ENCODE peak calls at places on chromosomes 1 and 21, in five cellular contexts. D, O, H, U and F are unnamed samples.

GRCh38 chr21:27570306-27570868 is 603.5 kb upstream of the ADAMTS5 start:
- DNase-seq in O (no peak), U (no peak), D (no peak), H (no peak), F (peak)

GRCh38 chr1:212060632-212061472 is 25.3 kb downstream of the DTL start:
- DNase-seq in U (no peak), H (no peak), D (no peak), O (no peak), F (peak)

GRCh38 chr1:224357626-224358124 is 996 bp downstream of the CNIH4 start:
- DNase-seq in U (no peak), H (no peak), O (peak), D (no peak), F (peak)

GRCh38 chr1:29136463-29136915 is 12.8 kb upstream of the TMEM200B start:
- DNase-seq in O (no peak), H (no peak), U (no peak), D (no peak), F (peak)

GRCh38 chr1:11448375-11449085 is 30.4 kb upstream of the DISP3 start:
- DNase-seq in O (no peak), H (no peak), D (no peak), U (peak), F (peak)

GRCh38 chr1:59595774-59596173 is 219.0 kb upstream of the HOOK1 start:
- DNase-seq in U (no peak), O (no peak), D (no peak), H (no peak), F (peak)

GRCh38 chr1:12518956-12519707 is 98.9 kb downstream of the DHRS3 start:
- DNase-seq in U (no peak), H (no peak), O (no peak), D (no peak), F (peak)

GRCh38 chr1:109790735-109791494 is 27.2 kb upstream of the EPS8L3 start:
- DNase-seq in U (no peak), H (peak), O (peak), D (no peak), F (peak)

GRCh38 chr1:13617773-13618172 is 34.1 kb downstream of the PDPN start:
- DNase-seq in U (no peak), O (no peak), D (no peak), H (no peak), F (no peak)

GRCh38 chr1:80401757-80402156 is 1395.2 kb upstream of the ADGRL4 start:
- DNase-seq in U (no peak), D (no peak), O (no peak), H (no peak), F (no peak)

GRCh38 chr1:111515291-111516007 is 12.0 kb upstream of the ADORA3 start:
- DNase-seq in U (no peak), H (no peak), D (no peak), O (peak), F (peak)

GRCh38 chr1:101081496-101082282 is 56.1 kb upstream of the DPH5 start:
- DNase-seq in O (no peak), D (no peak), U (no peak), H (peak), F (no peak)

GRCh38 chr1:69535490-69535889 is 32.2 kb upstream of the LRRC7 start:
- DNase-seq in H (no peak), O (no peak), D (no peak), U (no peak), F (no peak)

GRCh38 chr1:64915381-64916274 is 50.7 kb downstream of the JAK1 start:
- DNase-seq in H (no peak), U (no peak), D (no peak), O (no peak), F (peak)

GRCh38 chr21:43193651-43194302 is 25.0 kb downstream of the CRYAA start:
- DNase-seq in U (no peak), D (no peak), O (no peak), H (no peak), F (peak)

GRCh38 chr21:36478207-36478701 is 1.7 kb downstream of the CLDN14 start:
- DNase-seq in D (no peak), O (no peak), U (no peak), H (no peak), F (peak)

GRCh38 chr1:48302652-48303051 is 80.1 kb downstream of the SLC5A9 start:
- DNase-seq in U (no peak), D (no peak), O (no peak), H (no peak), F (no peak)

GRCh38 chr1:228802386-228803221 is 67.3 kb downstream of the RHOU start:
- DNase-seq in D (no peak), U (no peak), O (no peak), H (no peak), F (peak)

GRCh38 chr21:45629046-45629981 is 14.2 kb upstream of the PCBP3 start:
- DNase-seq in O (no peak), D (no peak), U (no peak), H (no peak), F (no peak)

GRCh38 chr1:65792671-65793358 is at the start of gene PDE4B:
- DNase-seq in D (no peak), H (no peak), U (peak), O (peak), F (peak)

GRCh38 chr1:203524824-203525223 is 30.9 kb downstream of the OPTC start:
- DNase-seq in H (no peak), U (no peak), D (no peak), O (no peak), F (no peak)

GRCh38 chr1:45669379-45669778 is 17.0 kb downstream of the GPBP1L1 start:
- DNase-seq in U (no peak), O (no peak), H (no peak), D (no peak), F (peak)

GRCh38 chr1:8317647-8318360 is at the start of gene SLC45A1:
- DNase-seq in H (peak), D (peak), O (no peak), U (peak), F (peak)

GRCh38 chr1:19514391-19514831 is 29.1 kb upstream of the CAPZB start:
- DNase-seq in D (no peak), U (no peak), O (no peak), H (no peak), F (no peak)

GRCh38 chr1:27637052-27637451 is 2.1 kb upstream of the FGR start:
- DNase-seq in U (no peak), O (no peak), D (no peak), H (no peak), F (peak)

GRCh38 chr1:245332513-245332912 is 177.7 kb downstream of the KIF26B start:
- DNase-seq in H (no peak), O (no peak), D (no peak), U (no peak), F (peak)

GRCh38 chr1:19863804-19864203 is 18.4 kb upstream of the OTUD3 start:
- DNase-seq in H (no peak), O (no peak), D (no peak), U (no peak), F (peak)

GRCh38 chr1:201295861-201296260 is 12.6 kb downstream of the PKP1 start:
- DNase-seq in U (no peak), H (no peak), D (no peak), O (no peak), F (peak)

GRCh38 chr1:109802136-109802900 is 38.6 kb upstream of the EPS8L3 start:
- DNase-seq in U (no peak), O (no peak), D (no peak), H (no peak), F (no peak)

GRCh38 chr1:175222296-175222938 is 29.8 kb upstream of the KIAA0040 start:
- DNase-seq in H (no peak), D (no peak), O (no peak), U (no peak), F (no peak)

GRCh38 chr21:37452222-37452621 is 85.6 kb downstream of the DYRK1A start:
- DNase-seq in U (no peak), O (no peak), D (no peak), H (no peak), F (peak)

GRCh38 chr1:25538165-25538860 is 5.1 kb upstream of the LDLRAP1 start:
- DNase-seq in U (no peak), O (no peak), D (no peak), H (no peak), F (no peak)

GRCh38 chr1:235002706-235003300 is 125.8 kb downstream of the TOMM20 start:
- DNase-seq in U (no peak), O (no peak), H (no peak), D (no peak), F (no peak)